ENCODE peak calls at places on chromosomes 11 and 22, in five cellular contexts. One of them, this sample, is unnamed.

GRCh38 chr11:95486979-95487378 is 256.0 kb upstream of the SESN3 start:
- DNase-seq in IMR-90: no peak
- DNase-seq in H9: no peak
- DNase-seq in neuronal stem cell: no peak
- DNase-seq in mesenchymal stem cell: no peak
- DNase-seq in this sample: no peak

GRCh38 chr22:35746946-35747703 is 29.5 kb downstream of the APOL5 start:
- DNase-seq in neuronal stem cell: no peak
- DNase-seq in IMR-90: peak
- DNase-seq in mesenchymal stem cell: peak
- DNase-seq in H9: no peak
- DNase-seq in this sample: no peak

GRCh38 chr11:10784229-10785145 is 24.2 kb downstream of the EIF4G2 start:
- DNase-seq in H9: no peak
- DNase-seq in mesenchymal stem cell: peak
- DNase-seq in neuronal stem cell: peak
- DNase-seq in IMR-90: peak
- DNase-seq in this sample: no peak

GRCh38 chr11:102553835-102554282 is 23.3 kb upstream of the MMP7 start:
- DNase-seq in neuronal stem cell: no peak
- DNase-seq in IMR-90: no peak
- DNase-seq in mesenchymal stem cell: no peak
- DNase-seq in H9: no peak
- DNase-seq in this sample: no peak

GRCh38 chr11:68373810-68374501 is 61.6 kb downstream of the LRP5 start:
- DNase-seq in H9: no peak
- DNase-seq in IMR-90: peak
- DNase-seq in neuronal stem cell: no peak
- DNase-seq in mesenchymal stem cell: peak
- DNase-seq in this sample: no peak

GRCh38 chr22:44050766-44051747 is 27.0 kb downstream of the PARVB start:
- DNase-seq in mesenchymal stem cell: no peak
- DNase-seq in H9: no peak
- DNase-seq in neuronal stem cell: no peak
- DNase-seq in IMR-90: no peak
- DNase-seq in this sample: no peak

GRCh38 chr22:44918166-44918924 is 91.5 kb downstream of the PHF21B start:
- DNase-seq in mesenchymal stem cell: no peak
- DNase-seq in neuronal stem cell: no peak
- DNase-seq in H9: no peak
- DNase-seq in IMR-90: no peak
- DNase-seq in this sample: no peak

GRCh38 chr11:12150831-12151382 is 40.5 kb downstream of the MICAL2 start:
- DNase-seq in mesenchymal stem cell: peak
- DNase-seq in IMR-90: peak
- DNase-seq in H9: no peak
- DNase-seq in neuronal stem cell: no peak
- DNase-seq in this sample: peak

GRCh38 chr11:61472868-61473267 is 35.7 kb upstream of the LRRC10B start:
- DNase-seq in neuronal stem cell: no peak
- DNase-seq in IMR-90: peak
- DNase-seq in mesenchymal stem cell: no peak
- DNase-seq in H9: no peak
- DNase-seq in this sample: peak

GRCh38 chr11:22730319-22730718 is 63.9 kb downstream of the GAS2 start:
- DNase-seq in neuronal stem cell: no peak
- DNase-seq in IMR-90: peak
- DNase-seq in H9: no peak
- DNase-seq in mesenchymal stem cell: peak
- DNase-seq in this sample: no peak

GRCh38 chr22:31950226-31950625 is 5.9 kb downstream of the YWHAH start:
- DNase-seq in H9: no peak
- DNase-seq in IMR-90: no peak
- DNase-seq in mesenchymal stem cell: no peak
- DNase-seq in neuronal stem cell: no peak
- DNase-seq in this sample: no peak

GRCh38 chr11:69107413-69107812 is 48.3 kb upstream of the SMIM38 start:
- DNase-seq in IMR-90: no peak
- DNase-seq in mesenchymal stem cell: no peak
- DNase-seq in neuronal stem cell: no peak
- DNase-seq in H9: no peak
- DNase-seq in this sample: no peak

GRCh38 chr11:7638710-7639642 is 34.3 kb downstream of the CYB5R2 start:
- DNase-seq in mesenchymal stem cell: no peak
- DNase-seq in neuronal stem cell: no peak
- DNase-seq in H9: no peak
- DNase-seq in IMR-90: no peak
- DNase-seq in this sample: no peak

GRCh38 chr11:62726156-62727006 is 876 bp downstream of the HNRNPUL2 start:
- DNase-seq in neuronal stem cell: no peak
- DNase-seq in H9: no peak
- DNase-seq in IMR-90: no peak
- DNase-seq in mesenchymal stem cell: no peak
- DNase-seq in this sample: no peak

GRCh38 chr11:6303657-6304056 is 16.6 kb downstream of the CAVIN3 start:
- DNase-seq in H9: peak
- DNase-seq in IMR-90: no peak
- DNase-seq in neuronal stem cell: peak
- DNase-seq in mesenchymal stem cell: no peak
- DNase-seq in this sample: no peak

GRCh38 chr11:7281083-7281482 is 29.4 kb downstream of the SYT9 start:
- DNase-seq in neuronal stem cell: no peak
- DNase-seq in mesenchymal stem cell: no peak
- DNase-seq in H9: no peak
- DNase-seq in IMR-90: no peak
- DNase-seq in this sample: peak

GRCh38 chr11:6657346-6657745 is 1.7 kb upstream of the DCHS1 start:
- DNase-seq in neuronal stem cell: no peak
- DNase-seq in IMR-90: peak
- DNase-seq in mesenchymal stem cell: no peak
- DNase-seq in H9: no peak
- DNase-seq in this sample: no peak

GRCh38 chr11:31870609-31871309 is 59.6 kb upstream of the PAX6 start:
- DNase-seq in H9: peak
- DNase-seq in mesenchymal stem cell: peak
- DNase-seq in neuronal stem cell: peak
- DNase-seq in IMR-90: peak
- DNase-seq in this sample: peak

GRCh38 chr11:66283461-66284105 is 5.4 kb downstream of the YIF1A start:
- DNase-seq in IMR-90: no peak
- DNase-seq in H9: no peak
- DNase-seq in mesenchymal stem cell: no peak
- DNase-seq in neuronal stem cell: no peak
- DNase-seq in this sample: no peak

GRCh38 chr11:118086913-118087768 is at the start of gene SMIM35:
- DNase-seq in IMR-90: no peak
- DNase-seq in mesenchymal stem cell: no peak
- DNase-seq in H9: no peak
- DNase-seq in neuronal stem cell: no peak
- DNase-seq in this sample: no peak

GRCh38 chr22:36327922-36328551 is 59.7 kb downstream of the MYH9 start:
- DNase-seq in neuronal stem cell: no peak
- DNase-seq in IMR-90: peak
- DNase-seq in mesenchymal stem cell: no peak
- DNase-seq in H9: no peak
- DNase-seq in this sample: no peak

GRCh38 chr22:22721681-22722309 is 77.4 kb downstream of the GGTLC2 start:
- DNase-seq in IMR-90: peak
- DNase-seq in mesenchymal stem cell: peak
- DNase-seq in H9: no peak
- DNase-seq in neuronal stem cell: no peak
- DNase-seq in this sample: peak

GRCh38 chr11:17725174-17725573 is 5.8 kb downstream of the MYOD1 start:
- DNase-seq in mesenchymal stem cell: no peak
- DNase-seq in neuronal stem cell: no peak
- DNase-seq in H9: no peak
- DNase-seq in IMR-90: no peak
- DNase-seq in this sample: no peak

GRCh38 chr22:37777122-37777687 is 30.5 kb upstream of the GCAT start:
- DNase-seq in H9: no peak
- DNase-seq in IMR-90: peak
- DNase-seq in neuronal stem cell: no peak
- DNase-seq in mesenchymal stem cell: peak
- DNase-seq in this sample: peak

GRCh38 chr22:23894710-23895598 is 771 bp downstream of the MIF start:
- DNase-seq in IMR-90: peak
- DNase-seq in mesenchymal stem cell: peak
- DNase-seq in neuronal stem cell: peak
- DNase-seq in H9: peak
- DNase-seq in this sample: peak

GRCh38 chr22:39384750-39385480 is 14.7 kb upstream of the TAB1 start:
- DNase-seq in neuronal stem cell: peak
- DNase-seq in H9: peak
- DNase-seq in IMR-90: peak
- DNase-seq in mesenchymal stem cell: peak
- DNase-seq in this sample: peak

GRCh38 chr22:45911601-45912271 is 65.2 kb downstream of the WNT7B start:
- DNase-seq in neuronal stem cell: no peak
- DNase-seq in IMR-90: no peak
- DNase-seq in H9: no peak
- DNase-seq in mesenchymal stem cell: no peak
- DNase-seq in this sample: no peak

GRCh38 chr11:32069361-32070058 is 21.4 kb upstream of the RCN1 start:
- DNase-seq in H9: no peak
- DNase-seq in IMR-90: no peak
- DNase-seq in mesenchymal stem cell: no peak
- DNase-seq in neuronal stem cell: no peak
- DNase-seq in this sample: peak

GRCh38 chr11:72781313-72782080 is 12.3 kb downstream of the STARD10 start:
- DNase-seq in IMR-90: no peak
- DNase-seq in mesenchymal stem cell: peak
- DNase-seq in H9: peak
- DNase-seq in neuronal stem cell: no peak
- DNase-seq in this sample: peak

GRCh38 chr11:72780291-72781062 is 13.4 kb downstream of the STARD10 start:
- DNase-seq in IMR-90: no peak
- DNase-seq in mesenchymal stem cell: no peak
- DNase-seq in H9: no peak
- DNase-seq in neuronal stem cell: no peak
- DNase-seq in this sample: no peak

GRCh38 chr11:72779495-72780128 is 14.2 kb downstream of the STARD10 start:
- DNase-seq in mesenchymal stem cell: no peak
- DNase-seq in H9: no peak
- DNase-seq in neuronal stem cell: no peak
- DNase-seq in IMR-90: no peak
- DNase-seq in this sample: no peak

GRCh38 chr11:72782081-72782920 is 11.5 kb downstream of the STARD10 start:
- DNase-seq in mesenchymal stem cell: no peak
- DNase-seq in IMR-90: no peak
- DNase-seq in neuronal stem cell: no peak
- DNase-seq in H9: peak
- DNase-seq in this sample: peak

DNA sequence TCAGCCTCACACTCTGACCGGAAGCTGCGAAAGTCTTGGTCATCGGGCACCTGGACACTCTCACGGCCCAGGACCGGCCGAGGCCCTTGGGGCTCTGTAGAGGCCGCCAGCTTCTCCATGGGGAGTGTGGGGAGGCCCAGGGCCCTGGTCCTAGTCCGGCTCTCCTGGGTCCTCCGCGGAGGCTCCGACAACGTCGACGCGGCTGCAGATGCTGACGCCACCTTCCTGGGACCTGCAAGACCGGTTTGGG is 12.9 kb downstream of the STARD10 start:
- DNase-seq in H9: no peak
- DNase-seq in IMR-90: no peak
- DNase-seq in neuronal stem cell: no peak
- DNase-seq in mesenchymal stem cell: no peak
- DNase-seq in this sample: peak
- H3K23ac ChIP-seq in H9: no peak
- H3K23ac ChIP-seq in IMR-90: no peak
- H3K23ac ChIP-seq in neuronal stem cell: peak
- H3K23ac ChIP-seq in mesenchymal stem cell: no peak
- H3K23ac ChIP-seq in this sample: no peak

GRCh38 chr11:70244698-70245097 is 25.8 kb upstream of the PPFIA1 start:
- DNase-seq in IMR-90: peak
- DNase-seq in neuronal stem cell: no peak
- DNase-seq in H9: no peak
- DNase-seq in mesenchymal stem cell: peak
- DNase-seq in this sample: peak
- H2BK120ac ChIP-seq in IMR-90: peak
- H2BK120ac ChIP-seq in neuronal stem cell: no peak
- H2BK120ac ChIP-seq in H9: no peak
- H2BK120ac ChIP-seq in mesenchymal stem cell: no peak
- H2BK120ac ChIP-seq in this sample: no peak

DNA sequence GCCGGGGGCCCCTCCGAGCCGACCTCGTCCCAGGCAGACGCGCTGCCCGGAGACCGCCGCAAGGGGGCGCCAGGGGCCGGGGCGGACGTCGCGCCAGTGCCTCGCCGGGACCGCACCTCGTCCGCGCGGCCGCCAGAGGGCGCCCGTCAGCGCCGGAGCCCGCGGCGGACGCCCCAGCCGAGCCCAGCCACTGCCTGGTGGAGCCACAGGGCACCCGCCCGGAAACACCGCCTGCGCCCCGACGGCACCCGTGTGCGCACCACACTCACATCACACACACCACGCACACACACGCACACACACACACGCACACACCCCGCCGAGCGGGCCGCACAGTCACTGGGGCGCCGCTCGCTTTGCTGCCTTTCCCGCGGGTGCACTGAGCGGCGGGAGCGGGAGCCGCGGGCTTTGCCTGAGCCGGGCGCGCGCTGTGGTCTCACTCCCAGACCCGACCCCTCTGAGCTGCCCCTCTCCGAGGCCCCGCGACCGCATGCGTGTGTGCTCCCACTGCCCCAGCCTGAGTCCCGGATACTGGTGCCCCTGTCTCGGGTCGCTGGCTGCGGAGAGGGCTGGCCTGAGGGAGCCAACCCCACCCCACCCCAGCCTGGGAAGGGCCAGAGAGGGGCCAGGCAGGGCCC is 449.3 kb downstream of the OPCML start:
- DNase-seq in H9: peak
- DNase-seq in IMR-90: peak
- DNase-seq in neuronal stem cell: peak
- DNase-seq in mesenchymal stem cell: peak
- DNase-seq in this sample: peak
- H3K23ac ChIP-seq in H9: no peak
- H3K23ac ChIP-seq in IMR-90: no peak
- H3K23ac ChIP-seq in neuronal stem cell: peak
- H3K23ac ChIP-seq in mesenchymal stem cell: no peak
- H3K23ac ChIP-seq in this sample: no peak

DNA sequence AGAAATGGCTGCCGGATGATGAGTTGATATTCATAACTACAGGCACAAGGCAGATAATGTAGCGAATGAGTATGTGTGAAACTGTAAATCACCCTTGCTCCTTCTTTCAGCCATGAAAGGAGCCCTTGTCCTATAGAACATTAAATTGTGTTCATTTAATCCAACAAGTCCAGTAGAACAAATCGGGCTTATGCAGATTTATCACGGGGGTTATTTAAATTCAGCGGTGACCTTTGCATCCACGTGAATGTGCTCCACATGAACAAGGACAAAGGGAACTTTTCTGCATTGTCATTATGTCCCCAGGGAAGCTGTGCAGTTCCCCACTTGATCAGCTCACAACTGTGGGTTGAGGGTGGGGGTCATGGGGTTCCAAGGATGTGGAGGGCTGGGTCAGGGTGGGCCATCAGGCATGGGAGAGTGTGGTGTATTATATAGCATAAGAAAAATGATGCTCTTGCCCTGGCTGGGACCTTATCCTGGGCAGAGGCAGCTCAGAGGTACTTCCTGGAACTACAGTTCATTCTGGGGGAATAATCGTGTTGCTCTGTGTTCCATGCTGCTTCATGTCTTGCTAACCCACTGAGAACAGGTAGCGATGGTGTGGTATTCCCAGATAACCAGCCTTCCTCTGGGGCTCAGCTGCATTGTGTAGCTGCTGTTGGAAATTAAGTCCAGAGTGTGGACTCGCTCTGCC is 306.6 kb downstream of the FAT3 start:
- DNase-seq in H9: no peak
- DNase-seq in mesenchymal stem cell: no peak
- DNase-seq in IMR-90: no peak
- DNase-seq in neuronal stem cell: no peak
- DNase-seq in this sample: no peak
- H2BK120ac ChIP-seq in H9: no peak
- H2BK120ac ChIP-seq in mesenchymal stem cell: no peak
- H2BK120ac ChIP-seq in IMR-90: no peak
- H2BK120ac ChIP-seq in neuronal stem cell: no peak
- H2BK120ac ChIP-seq in this sample: no peak